ENCODE peak calls at places on chromosomes 12 and 14, in five cellular contexts. G is stimulated activated CD4-positive, alpha-beta T cell treated with anti-CD3 and anti-CD28 coated beads, Interleukin-1b, Interleukin-23, amount 100 ng/mL, for 24 hours; D is NCI-H1436; E is NCI-H1930; R is omental fat pad. A is an unnamed sample.
A peak's percentile ranks its signal among the peaks of the same experiment; 100 is the strongest.

GRCh38 chr12:96401061-96401871 is 1.0 kb upstream of the CDK17 start:
- DNase-seq in R (no peak), E (peak; percentile 33), G (no peak), D (no peak), A (no peak)

GRCh38 chr14:96077983-96078686 is 39.0 kb downstream of the C14orf132 start:
- DNase-seq in R (no peak), E (no peak), D (no peak), G (no peak), A (peak; percentile 21)

GRCh38 chr14:24171422-24172260 is at the start of gene REC8:
- DNase-seq in D (no peak), E (peak; percentile 82), G (no peak), R (peak; percentile 46), A (peak; percentile 89)

GRCh38 chr12:56358836-56359532 is 923 bp downstream of the STAT2 start:
- DNase-seq in R (no peak), D (no peak), G (no peak), E (no peak), A (no peak)

GRCh38 chr14:56630707-56631106 is 51.1 kb downstream of the TMEM260 start:
- DNase-seq in D (no peak), E (no peak), G (no peak), R (no peak), A (no peak)

GRCh38 chr14:102777711-102778615 is 714 bp downstream of the TRAF3 start:
- DNase-seq in E (no peak), G (no peak), R (no peak), D (no peak), A (no peak)

GRCh38 chr14:105102893-105103292 is 37.7 kb upstream of the GPR132 start:
- DNase-seq in D (no peak), E (no peak), R (no peak), G (no peak), A (peak; percentile 0)

GRCh38 chr14:80850197-80850814 is 91.2 kb downstream of the CEP128 start:
- DNase-seq in D (peak; percentile 43), G (no peak), R (no peak), E (peak; percentile 11), A (no peak)

GRCh38 chr12:49043856-49044258 is 16.7 kb downstream of the KMT2D start:
- DNase-seq in E (peak; percentile 28), G (peak; percentile 62), D (peak; percentile 58), R (peak; percentile 44), A (peak; percentile 82)

GRCh38 chr12:63410197-63410596 is 258.1 kb downstream of the DPY19L2 start:
- DNase-seq in G (no peak), E (no peak), D (no peak), R (no peak), A (no peak)

GRCh38 chr14:75381642-75382041 is 46.2 kb upstream of the JDP2 start:
- DNase-seq in G (no peak), E (no peak), D (no peak), R (no peak), A (no peak)

GRCh38 chr12:87660987-87661769 is 368.0 kb downstream of the C12orf50 start:
- DNase-seq in G (no peak), D (no peak), E (no peak), R (no peak), A (no peak)

GRCh38 chr14:58167057-58167456 is 15.0 kb upstream of the ARMH4 start:
- DNase-seq in R (no peak), D (no peak), G (no peak), E (no peak), A (no peak)

A was measured in sciatic nerve.